ENCODE peak calls at places on chromosome 1, in five cellular contexts. G is colonic mucosa, E is caudate nucleus, N is Peyer's patch, U is skeletal muscle cell. H is an unnamed sample.
A peak's percentile ranks its signal among the peaks of the same experiment; 100 is the strongest.

GRCh38 chr1:17215545-17215890 is 10.6 kb downstream of the PADI1 start:
- DNase-seq in G (no peak), E (no peak), N (no peak), U (no peak), H (no peak)

GRCh38 chr1:165954940-165955339 is 127.5 kb downstream of the UCK2 start:
- DNase-seq in G (no peak), E (no peak), N (no peak), U (peak; percentile 58), H (no peak)

GRCh38 chr1:177466286-177466685 is 295.5 kb downstream of the BRINP2 start:
- DNase-seq in G (no peak), E (no peak), N (no peak), U (no peak), H (no peak)

GRCh38 chr1:114122891-114123621 is 30.6 kb downstream of the SYT6 start:
- DNase-seq in G (no peak), E (no peak), N (no peak), U (no peak), H (no peak)

GRCh38 chr1:173527151-173527826 is 50.2 kb downstream of the PRDX6 start:
- DNase-seq in G (no peak), E (no peak), N (no peak), U (peak; percentile 74), H (no peak)

GRCh38 chr1:182889997-182890396 is 50.9 kb downstream of the DHX9 start:
- DNase-seq in G (no peak), E (no peak), N (no peak), U (no peak), H (no peak)

GRCh38 chr1:246528933-246529731 is 22.1 kb upstream of the SMYD3 start:
- DNase-seq in G (no peak), E (no peak), N (no peak), U (no peak), H (no peak)

GRCh38 chr1:147781056-147781471 is 20.7 kb upstream of the GJA5 start:
- DNase-seq in G (no peak), E (no peak), N (no peak), U (no peak), H (no peak)

GRCh38 chr1:34844252-34844634 is 15.3 kb downstream of the SMIM12 start:
- DNase-seq in G (no peak), E (no peak), N (no peak), U (no peak), H (no peak)

GRCh38 chr1:194476872-194477271 is 1290.5 kb upstream of the B3GALT2 start:
- DNase-seq in G (no peak), E (no peak), N (no peak), U (no peak), H (no peak)

GRCh38 chr1:16155537-16156410 is at the start of gene EPHA2:
- DNase-seq in G (peak; percentile 96), E (peak; percentile 17), N (peak; percentile 94), U (no peak), H (peak; percentile 95)

GRCh38 chr1:65844990-65845757 is 52.5 kb downstream of the PDE4B start:
- DNase-seq in G (no peak), E (no peak), N (no peak), U (no peak), H (no peak)

GRCh38 chr1:94840811-94841210 is 20.7 kb downstream of the SLC44A3 start:
- DNase-seq in G (no peak), E (no peak), N (no peak), U (no peak), H (no peak)

GRCh38 chr1:23977854-23978191 is 2.3 kb downstream of the SRSF10 start:
- DNase-seq in G (no peak), E (no peak), N (no peak), U (no peak), H (no peak)

GRCh38 chr1:227823537-227823936 is 8.1 kb downstream of the PRSS38 start:
- DNase-seq in G (no peak), E (no peak), N (no peak), U (no peak), H (no peak)

GRCh38 chr1:94543003-94543402 is 1.4 kb upstream of the F3 start:
- DNase-seq in G (no peak), E (no peak), N (no peak), U (no peak), H (no peak)

GRCh38 chr1:151596166-151596933 is 15.5 kb upstream of the SNX27 start:
- DNase-seq in G (no peak), E (no peak), N (no peak), U (no peak), H (no peak)

GRCh38 chr1:39936724-39937491 is 18.0 kb upstream of the MFSD2A start:
- DNase-seq in G (no peak), E (no peak), N (peak; percentile 81), U (no peak), H (no peak)

GRCh38 chr1:25610822-25611630 is 5.6 kb upstream of the MAN1C1 start:
- DNase-seq in G (no peak), E (no peak), N (no peak), U (no peak), H (no peak)

GRCh38 chr1:154501423-154502065 is 475 bp upstream of the TDRD10 start:
- DNase-seq in G (peak; percentile 40), E (no peak), N (peak; percentile 59), U (no peak), H (peak; percentile 40)

GRCh38 chr1:12539705-12540579 is 78.1 kb downstream of the DHRS3 start:
- DNase-seq in G (peak; percentile 57), E (no peak), N (peak; percentile 59), U (no peak), H (peak; percentile 60)

GRCh38 chr1:21550097-21550496 is 40.9 kb downstream of the ALPL start:
- DNase-seq in G (no peak), E (no peak), N (no peak), U (no peak), H (no peak)

H was measured in stomach.